ENCODE peak calls at places on chromosomes 4 and X, in eight cellular contexts. D is thyroid gland, J is foreskin fibroblast, P is RWPE1, H is fibroblast of mammary gland, X is tibial nerve, A is brain microvascular endothelial cell, F is neural crest cell. R is an unnamed sample.

GRCh38 chr4:73853246-73853704 is at the start of gene PF4V1:
- DNase-seq in D (no peak), J (peak), P (no peak), H (peak), X (no peak), A (no peak), F (no peak), R (no peak)

GRCh38 chr4:150001815-150002214 is 76.4 kb upstream of the DCLK2 start:
- DNase-seq in D (no peak), J (no peak), P (no peak), H (no peak), X (no peak), A (peak), F (no peak), R (peak)

GRCh38 chr4:25178838-25179261 is 18.6 kb upstream of the SEPSECS start:
- DNase-seq in D (no peak), J (no peak), P (no peak), H (no peak), X (no peak), A (no peak), F (no peak), R (no peak)

GRCh38 chr4:79695848-79696247 is 287.8 kb upstream of the GK2 start:
- DNase-seq in D (no peak), J (no peak), P (no peak), H (no peak), X (no peak), A (no peak), F (no peak), R (no peak)

GRCh38 chrX:24485323-24485722 is 20.2 kb downstream of the PDK3 start:
- DNase-seq in D (no peak), J (no peak), P (no peak), H (no peak), X (no peak), A (no peak), F (no peak), R (no peak)

GRCh38 chr4:176277162-176277904 is 8.3 kb upstream of the ASB5 start:
- DNase-seq in D (peak), J (peak), P (peak), H (peak), X (no peak), A (peak), F (peak), R (peak)

GRCh38 chr4:186900980-186901379 is 177.3 kb upstream of the FAT1 start:
- DNase-seq in D (no peak), J (no peak), P (no peak), H (no peak), X (no peak), A (peak), F (no peak), R (peak)

GRCh38 chr4:80215449-80216052 is 18.2 kb downstream of the PRDM8 start:
- DNase-seq in D (no peak), J (peak), P (no peak), H (peak), X (no peak), A (no peak), F (no peak), R (peak)

GRCh38 chrX:49166914-49167739 is 4.6 kb downstream of the MAGIX start:
- DNase-seq in D (peak), J (peak), P (no peak), H (peak), X (peak), A (peak), F (no peak), R (peak)

GRCh38 chr4:20299515-20299914 is 47.8 kb downstream of the SLIT2 start:
- DNase-seq in D (no peak), J (peak), P (no peak), H (peak), X (no peak), A (peak), F (no peak), R (peak)

GRCh38 chr4:169802871-169803270 is 45.1 kb upstream of the HPF1 start:
- DNase-seq in D (no peak), J (no peak), P (no peak), H (no peak), X (no peak), A (no peak), F (no peak), R (no peak)

GRCh38 chr4:127249066-127249766 is 383.5 kb upstream of the INTU start:
- DNase-seq in D (no peak), J (peak), P (no peak), H (peak), X (no peak), A (peak), F (no peak), R (peak)
- TF ChIP-seq CTCF in D (no peak), J (no peak), P (no peak), H (no peak), X (no peak), A (no peak), F (no peak), R (no peak)

GRCh38 chr4:7365472-7366179 is 69.1 kb downstream of the PSAPL1 start:
- DNase-seq in D (peak), J (no peak), P (no peak), H (no peak), X (no peak), A (no peak), F (no peak), R (no peak)

GRCh38 chr4:7366180-7366957 is 68.4 kb downstream of the PSAPL1 start:
- DNase-seq in D (peak), J (no peak), P (no peak), H (no peak), X (no peak), A (no peak), F (no peak), R (no peak)

GRCh38 chr4:7362862-7363430 is 71.8 kb downstream of the PSAPL1 start:
- DNase-seq in D (no peak), J (no peak), P (no peak), H (no peak), X (no peak), A (no peak), F (no peak), R (no peak)

GRCh38 chr4:7366958-7367353 is 67.8 kb downstream of the PSAPL1 start:
- DNase-seq in D (no peak), J (no peak), P (no peak), H (no peak), X (no peak), A (no peak), F (no peak), R (no peak)

DNA sequence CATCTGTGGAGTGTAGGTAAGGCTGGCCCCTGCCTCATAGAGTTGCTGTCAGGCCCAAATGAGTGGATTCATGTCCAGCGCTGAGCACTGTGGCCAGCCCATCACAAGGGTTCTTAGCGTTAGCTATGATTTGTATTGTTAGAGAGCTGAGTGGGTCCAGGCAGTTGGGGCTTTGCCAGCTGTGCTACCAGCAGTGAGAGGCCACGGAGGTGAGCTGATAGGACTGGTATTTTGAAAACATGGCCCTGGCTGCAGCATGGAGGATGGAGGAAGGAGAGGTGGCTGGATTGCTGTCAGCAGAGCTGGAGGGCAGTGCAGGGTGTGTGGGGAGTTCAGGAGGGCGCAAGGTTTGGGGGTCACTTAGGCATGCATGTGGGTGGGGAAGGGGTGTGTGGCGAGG is 69.8 kb downstream of the PSAPL1 start:
- DNase-seq in D (peak), J (no peak), P (no peak), H (no peak), X (no peak), A (no peak), F (no peak), R (no peak)
- TF ChIP-seq CTCF in D (no peak), J (no peak), P (no peak), H (no peak), X (no peak), A (no peak), F (no peak), R (no peak)

GRCh38 chr4:151646322-151646721 is 114.5 kb downstream of the GATB start:
- DNase-seq in D (no peak), J (no peak), P (no peak), H (no peak), X (no peak), A (no peak), F (no peak), R (no peak)
- TF ChIP-seq CTCF in D (no peak), J (peak), P (no peak), H (no peak), X (no peak), A (peak), F (no peak), R (no peak)

DNA sequence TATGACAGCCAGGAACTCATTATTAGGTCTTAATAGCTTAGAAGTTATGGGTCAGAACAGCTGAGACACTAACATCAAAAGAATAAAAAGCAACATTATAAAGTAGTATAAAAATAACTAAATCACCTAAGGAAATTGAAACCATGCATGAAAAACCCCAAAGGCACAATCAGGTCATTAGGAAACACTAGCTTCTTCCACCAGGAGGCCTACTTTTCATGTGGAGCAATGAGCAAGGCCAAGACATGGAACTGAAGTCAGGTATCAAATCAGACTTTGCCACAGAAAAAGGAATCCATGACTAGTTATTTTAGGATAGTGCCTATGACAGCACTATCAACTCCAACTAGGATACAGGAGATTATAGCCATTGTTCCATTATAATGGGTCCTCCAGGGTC is 7.9 kb downstream of the HUWE1 start:
- DNase-seq in D (no peak), J (no peak), P (no peak), H (peak), X (no peak), A (no peak), F (no peak), R (peak)
- TF ChIP-seq CTCF in D (no peak), J (peak), P (no peak), H (peak), X (no peak), A (peak), F (peak), R (peak)

DNA sequence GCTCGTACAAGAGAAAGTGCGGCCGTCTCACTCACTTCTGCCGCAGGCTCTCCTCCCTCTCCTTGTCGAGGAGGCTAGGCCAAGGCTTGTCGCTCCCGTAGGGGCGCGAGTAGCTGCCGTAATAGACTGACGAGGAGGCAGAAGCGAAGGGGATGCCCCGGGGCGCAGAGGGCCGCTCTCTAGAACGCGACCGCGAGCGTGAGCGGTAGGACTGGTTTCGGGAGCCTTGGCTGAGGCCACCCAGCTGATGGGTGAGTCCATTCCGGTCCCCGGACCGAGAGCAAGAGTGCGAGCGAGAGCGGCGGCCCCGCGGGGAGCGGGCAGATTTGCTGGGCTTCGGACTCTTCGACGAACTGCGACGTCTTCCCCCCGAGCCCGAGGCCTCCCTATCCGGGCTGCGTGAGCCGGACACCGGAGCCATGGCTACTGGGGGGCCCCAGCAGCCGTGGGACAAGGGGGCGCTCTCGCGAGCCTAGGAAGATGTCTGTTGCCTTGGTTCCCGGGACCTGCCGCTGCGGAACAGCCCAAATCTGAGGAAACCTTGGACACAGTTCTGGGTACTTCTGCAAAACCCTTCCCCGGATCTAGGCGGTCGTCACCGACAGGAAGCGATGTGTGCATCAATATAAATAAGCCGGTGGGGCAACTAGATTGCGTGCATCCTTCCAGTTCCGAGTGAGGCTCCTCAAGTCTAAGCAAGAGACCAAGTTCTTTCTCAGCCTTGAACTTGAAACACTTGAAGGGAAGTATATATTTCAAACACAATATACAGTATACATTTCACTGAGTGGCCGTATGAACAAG is at the start of gene NKAP:
- DNase-seq in D (peak), J (peak), P (peak), H (peak), X (peak), A (peak), F (peak), R (peak)
- TF ChIP-seq CTCF in D (no peak), J (no peak), P (no peak), H (no peak), X (no peak), A (no peak), F (no peak), R (no peak)

GRCh38 chr4:61079427-61079826 is 120.7 kb upstream of the ADGRL3 start:
- DNase-seq in D (no peak), J (peak), P (no peak), H (no peak), X (no peak), A (no peak), F (no peak), R (peak)

GRCh38 chr4:61085534-61085933 is 114.6 kb upstream of the ADGRL3 start:
- DNase-seq in D (no peak), J (no peak), P (no peak), H (no peak), X (no peak), A (no peak), F (no peak), R (no peak)

GRCh38 chr4:61079976-61080375 is 120.2 kb upstream of the ADGRL3 start:
- DNase-seq in D (no peak), J (peak), P (no peak), H (no peak), X (no peak), A (no peak), F (no peak), R (no peak)
- TF ChIP-seq CTCF in D (no peak), J (no peak), P (no peak), H (no peak), X (no peak), A (no peak), F (no peak), R (no peak)

GRCh38 chrX:147478899-147479298 is 432.8 kb upstream of the FMR1 start:
- DNase-seq in D (no peak), J (no peak), P (no peak), H (no peak), X (no peak), A (no peak), F (no peak), R (no peak)

DNA sequence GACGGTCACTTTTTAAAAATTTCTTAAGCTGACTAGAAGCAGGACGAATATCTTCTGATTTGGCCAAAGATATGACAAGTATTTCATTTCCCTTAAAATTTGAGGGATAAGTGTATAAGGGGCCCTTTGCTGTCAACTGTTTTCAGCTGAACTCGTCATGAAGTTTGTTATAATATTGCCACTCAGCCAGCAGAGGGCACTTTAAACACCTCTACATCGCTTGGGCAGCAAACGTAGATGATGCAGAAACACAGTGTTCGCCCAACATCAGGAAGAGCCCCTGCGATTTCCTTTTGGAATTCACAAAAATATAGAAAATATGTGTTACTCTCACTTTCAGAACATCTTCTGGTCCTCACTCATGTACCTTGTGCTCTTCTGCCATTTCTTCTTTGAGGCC is 435.7 kb upstream of the FMR1 start:
- DNase-seq in D (no peak), J (no peak), P (peak), H (peak), X (no peak), A (no peak), F (peak), R (peak)
- TF ChIP-seq CTCF in D (no peak), J (no peak), P (no peak), H (no peak), X (no peak), A (no peak), F (peak), R (no peak)

R was measured in cardiac fibroblast.